ENCODE peak calls at places on chromosomes 11 and 22, in nine cellular contexts. Y is AG09319; I is CD4-positive, alpha-beta T cell; K is body of pancreas; L is cardiac muscle cell; D is coronary artery; U is NB4; A is lower lobe of right lung; M is astrocyte of the spinal cord. O is an unnamed sample.

GRCh38 chr11:134531331-134532135 is 119.5 kb upstream of the B3GAT1 start:
- DNase-seq in U (no peak), D (peak), M (no peak), Y (no peak), I (peak), K (peak), L (no peak), A (peak), O (no peak)

GRCh38 chr11:47916361-47916841 is 64.0 kb upstream of the PTPRJ start:
- DNase-seq in U (no peak), L (peak), Y (no peak), A (no peak), K (peak), I (no peak), M (no peak), D (no peak), O (no peak)

GRCh38 chr11:66336234-66337102 is at the start of gene RIN1:
- DNase-seq in I (no peak), K (peak), A (peak), U (peak), Y (peak), M (peak), L (peak), D (peak), O (peak)

GRCh38 chr11:36018967-36019596 is 75.2 kb downstream of the LDLRAD3 start:
- DNase-seq in K (no peak), U (no peak), I (no peak), Y (no peak), M (no peak), L (no peak), D (no peak), A (no peak), O (no peak)

GRCh38 chr11:10885703-10886363 is 28.0 kb upstream of the ZBED5 start:
- DNase-seq in L (peak), U (no peak), M (peak), A (no peak), D (no peak), K (no peak), Y (no peak), I (no peak), O (no peak)

GRCh38 chr11:127308291-127308690 is 307.7 kb upstream of the KIRREL3 start:
- DNase-seq in D (no peak), I (no peak), L (no peak), M (no peak), Y (no peak), K (no peak), A (no peak), U (no peak), O (no peak)

GRCh38 chr22:40040927-40041326 is 46.2 kb downstream of the FAM83F start:
- DNase-seq in A (no peak), Y (no peak), K (no peak), I (no peak), U (no peak), L (peak), D (peak), M (peak), O (peak)

GRCh38 chr11:15499684-15500083 is 385.0 kb downstream of the INSC start:
- DNase-seq in A (no peak), I (no peak), M (no peak), L (no peak), Y (no peak), U (no peak), K (no peak), D (no peak), O (no peak)

GRCh38 chr11:36361901-36362391 is 65.9 kb downstream of the PRR5L start:
- DNase-seq in I (no peak), L (peak), D (no peak), U (no peak), M (peak), K (no peak), Y (no peak), A (peak), O (peak)

GRCh38 chr11:12768731-12769673 is 94.8 kb downstream of the TEAD1 start:
- DNase-seq in L (no peak), D (no peak), Y (no peak), I (no peak), K (no peak), U (peak), M (no peak), A (no peak), O (no peak)

GRCh38 chr11:76140912-76141574 is 65.3 kb downstream of the WNT11 start:
- DNase-seq in D (no peak), A (no peak), L (no peak), M (no peak), U (no peak), Y (no peak), I (no peak), K (no peak), O (no peak)

GRCh38 chr11:58719406-58720117 is 12.2 kb downstream of the GLYAT start:
- DNase-seq in L (no peak), I (no peak), K (no peak), D (no peak), U (no peak), A (no peak), Y (no peak), M (no peak), O (no peak)

GRCh38 chr22:39117585-39118191 is 20.6 kb downstream of the APOBEC3H start:
- DNase-seq in A (no peak), K (peak), I (peak), Y (peak), L (peak), M (peak), D (no peak), U (peak), O (no peak)

GRCh38 chr11:9760180-9760550 is 96.3 kb downstream of the SWAP70 start:
- DNase-seq in A (peak), I (no peak), M (peak), K (peak), D (peak), L (peak), Y (peak), U (peak), O (peak)

GRCh38 chr11:34075178-34075820 is 23.8 kb downstream of the CAPRIN1 start:
- DNase-seq in M (peak), I (no peak), D (no peak), A (no peak), Y (peak), U (no peak), K (no peak), L (peak), O (no peak)

GRCh38 chr11:11569936-11570491 is 51.8 kb downstream of the GALNT18 start:
- DNase-seq in D (peak), M (no peak), I (no peak), U (no peak), K (peak), L (peak), Y (no peak), A (peak), O (peak)

DNA sequence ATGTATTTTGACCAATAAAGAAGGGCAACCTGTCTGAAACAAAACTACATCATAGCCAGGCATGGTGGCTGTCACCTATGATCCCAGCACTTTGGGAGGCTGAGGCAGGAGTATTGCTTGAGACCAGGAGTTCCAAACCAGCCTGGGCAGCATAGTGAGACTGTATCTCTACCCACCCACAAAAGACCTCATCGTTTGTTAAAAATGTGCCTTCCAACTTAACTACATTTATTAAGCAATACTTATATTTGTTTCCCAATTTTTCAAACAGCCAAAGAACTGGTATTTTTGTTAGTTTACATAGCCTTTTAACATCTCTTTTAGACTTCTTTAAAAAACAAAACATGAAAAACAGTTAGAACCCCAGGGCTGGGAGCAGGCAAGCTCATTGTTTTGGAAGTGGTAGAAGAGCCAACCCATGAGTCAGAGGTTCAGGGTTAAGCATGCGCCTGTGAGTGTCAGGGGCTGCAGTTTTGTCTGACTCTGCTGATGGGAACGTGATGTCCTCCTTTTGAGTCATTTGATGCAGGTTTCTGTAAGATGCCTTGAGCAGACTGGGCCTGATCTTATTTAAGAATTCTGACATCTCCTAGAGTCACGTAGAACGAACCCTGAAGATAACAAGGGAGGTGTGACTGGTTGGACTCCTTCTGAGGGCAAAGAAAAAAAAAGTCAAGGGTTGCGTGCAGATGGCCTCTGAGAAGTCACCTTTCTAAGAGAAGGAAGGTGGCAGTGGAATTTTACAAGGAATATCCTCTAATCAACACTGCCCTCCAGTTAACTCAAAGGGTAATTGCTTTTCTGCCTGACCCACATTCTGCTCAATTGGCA is 53.8 kb upstream of the CRTAM start:
- DNase-seq in U (no peak), K (no peak), I (no peak), L (peak), Y (peak), M (peak), D (no peak), A (no peak), O (peak)
- TF ChIP-seq CTCF in U (no peak), K (no peak), I (no peak), L (no peak), Y (no peak), M (no peak), D (no peak), A (no peak), O (no peak)

GRCh38 chr11:113521737-113522517 is 46.7 kb upstream of the DRD2 start:
- DNase-seq in M (no peak), L (no peak), D (no peak), I (no peak), A (no peak), U (no peak), K (no peak), Y (no peak), O (no peak)
- TF ChIP-seq CTCF in M (no peak), L (no peak), D (no peak), I (no peak), A (no peak), U (no peak), K (no peak), Y (no peak), O (no peak)

DNA sequence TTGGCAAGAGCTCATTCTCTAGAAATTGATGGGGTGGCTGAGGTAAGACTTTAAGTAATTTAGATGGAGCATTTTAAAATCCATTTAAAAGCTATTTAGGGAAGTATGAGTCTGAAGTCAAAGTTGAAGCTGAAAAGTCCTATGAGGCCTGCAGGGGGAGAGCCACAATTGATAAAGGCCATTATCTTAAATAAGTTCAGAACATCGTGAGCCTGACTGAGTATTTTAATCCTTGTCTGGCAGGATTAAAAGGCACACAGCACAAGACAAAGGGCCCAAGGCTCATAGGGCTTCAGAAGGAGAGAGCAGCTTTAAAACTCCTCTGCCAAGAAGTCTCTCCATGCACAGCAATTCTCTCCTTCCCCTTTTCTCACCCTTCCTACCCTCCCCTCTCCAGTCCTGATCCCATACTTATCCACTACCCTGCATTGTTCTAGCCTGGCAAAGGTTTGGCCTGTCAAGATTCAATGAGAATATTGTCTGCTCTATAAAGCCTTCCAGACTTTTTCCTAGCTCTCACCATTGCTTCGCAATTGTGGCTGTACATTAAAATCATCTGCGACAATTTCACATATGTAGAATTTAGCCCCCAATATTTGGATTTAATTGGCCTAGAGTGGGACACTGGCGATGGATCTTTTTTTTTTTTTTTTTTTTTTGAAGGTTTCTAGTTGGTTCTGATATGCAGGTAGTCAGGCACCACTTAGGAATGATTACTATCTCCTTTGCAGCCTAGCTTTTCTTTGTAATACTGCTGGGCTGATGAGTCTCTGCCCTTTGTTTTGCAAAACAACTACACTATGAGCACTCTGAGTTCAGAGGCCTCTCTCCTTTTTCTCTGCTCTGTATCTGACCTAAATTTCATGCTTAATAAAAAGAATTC is 1312.8 kb downstream of the FAM181B start:
- DNase-seq in I (no peak), L (no peak), A (no peak), U (no peak), D (no peak), M (no peak), Y (no peak), K (no peak), O (no peak)
- TF ChIP-seq CTCF in I (no peak), L (no peak), A (no peak), U (no peak), D (no peak), M (no peak), Y (no peak), K (no peak), O (no peak)

DNA sequence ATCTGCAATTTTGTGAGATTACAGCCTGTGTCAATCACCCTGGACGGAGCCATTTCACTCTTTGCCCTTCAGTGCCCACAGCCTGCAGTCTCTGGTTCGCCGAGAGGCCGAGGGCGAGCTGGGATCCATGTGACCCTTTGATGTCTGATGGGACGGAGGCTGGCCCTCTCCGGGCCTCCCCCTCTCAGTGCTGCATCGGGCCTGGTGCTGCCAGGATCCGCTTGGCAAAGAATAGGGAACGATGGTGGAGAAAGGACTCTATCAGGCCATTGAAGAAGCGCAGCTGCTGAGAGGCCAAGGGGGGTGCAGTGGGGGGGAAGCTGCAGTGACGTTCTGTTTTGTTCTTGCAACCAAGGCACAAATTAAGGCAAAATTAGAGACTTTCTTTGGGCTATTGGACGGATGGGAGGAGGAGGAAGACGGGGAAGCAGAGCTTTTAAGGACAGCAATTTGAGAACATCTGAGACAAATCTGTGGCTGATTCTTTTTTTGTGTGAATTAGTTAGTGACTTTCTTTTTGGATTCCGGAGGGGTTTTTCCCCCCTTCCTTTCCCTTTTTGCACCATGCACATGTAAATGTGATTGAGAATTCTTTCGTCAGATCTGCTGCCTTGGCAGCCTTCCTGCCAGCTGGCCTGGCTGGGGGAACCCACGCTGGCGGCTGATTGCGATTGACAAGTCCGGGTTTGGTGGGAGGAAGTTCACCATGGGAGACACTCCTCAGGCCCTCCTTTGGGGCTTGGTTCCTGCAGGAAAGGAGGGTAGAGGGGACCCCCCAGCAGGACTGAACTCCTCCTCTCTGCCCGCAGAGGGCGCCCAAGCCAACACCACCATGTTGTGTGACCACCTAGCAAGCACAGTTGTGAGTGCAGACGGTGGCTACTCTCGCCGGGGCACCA is 214.5 kb downstream of the NTM start:
- DNase-seq in A (no peak), M (no peak), L (peak), D (no peak), K (no peak), U (peak), I (no peak), Y (no peak), O (no peak)
- TF ChIP-seq CTCF in A (no peak), M (peak), L (peak), D (no peak), K (no peak), U (peak), I (no peak), Y (peak), O (no peak)